ENCODE peak calls at places on chromosomes 7 and 10, in ten cellular contexts. U is omental fat pad, F is SK-N-SH, I is stomach, M is hepatocyte, H is uterus, X is kidney epithelial cell, R is colonic mucosa, G is AG09319, B is right lobe of liver. A is an unnamed sample.

GRCh38 chr10:121734517-121735137 is 136.4 kb upstream of the FGFR2 start:
- DNase-seq in B (no peak), I (no peak), G (no peak), U (no peak), H (no peak), R (no peak), M (peak; percentile 45), F (peak; percentile 70), X (no peak), A (no peak)

GRCh38 chr7:82443801-82444219 is 233 bp upstream of the CACNA2D1 start:
- DNase-seq in G (peak; percentile 83), B (peak; percentile 58), M (peak; percentile 81), F (peak; percentile 97), I (peak; percentile 64), H (peak; percentile 81), U (peak; percentile 29), X (peak; percentile 43), R (peak; percentile 56), A (peak; percentile 6)

GRCh38 chr7:156768698-156769472 is 124.1 kb downstream of the LMBR1 start:
- DNase-seq in G (no peak), X (no peak), B (no peak), M (peak; percentile 16), H (no peak), U (no peak), I (no peak), R (no peak), F (no peak), A (no peak)

GRCh38 chr7:43625977-43626376 is 43.1 kb downstream of the STK17A start:
- DNase-seq in U (no peak), B (no peak), G (no peak), I (no peak), X (no peak), H (no peak), F (no peak), R (no peak), M (no peak), A (no peak)

GRCh38 chr7:151795168-151795754 is 81.7 kb downstream of the PRKAG2 start:
- DNase-seq in R (no peak), U (no peak), G (no peak), I (no peak), B (peak; percentile 53), X (no peak), H (no peak), F (no peak), M (no peak), A (peak; percentile 19)

GRCh38 chr10:22624289-22624738 is 90.1 kb downstream of the PIP4K2A start:
- DNase-seq in B (no peak), I (no peak), U (no peak), F (no peak), H (no peak), X (peak; percentile 58), R (no peak), M (peak; percentile 21), G (peak; percentile 44), A (no peak)

GRCh38 chr10:73251683-73252444 is 580 bp downstream of the MRPS16 start:
- DNase-seq in G (no peak), B (no peak), I (no peak), U (no peak), H (no peak), M (peak; percentile 38), F (peak; percentile 37), X (no peak), R (peak; percentile 22), A (peak; percentile 11)

GRCh38 chr10:75444781-75445386 is 13.5 kb downstream of the LRMDA start:
- DNase-seq in H (no peak), R (no peak), G (no peak), I (no peak), F (no peak), U (no peak), X (no peak), M (no peak), B (no peak), A (no peak)

GRCh38 chr7:118327179-118327578 is 102.7 kb downstream of the ANKRD7 start:
- DNase-seq in B (no peak), M (peak; percentile 14), G (no peak), H (no peak), X (no peak), R (no peak), U (no peak), F (no peak), I (no peak), A (no peak)

GRCh38 chr7:155215576-155216325 is 81.9 kb upstream of the INSIG1 start:
- DNase-seq in M (no peak), X (no peak), U (no peak), G (no peak), F (peak; percentile 63), R (no peak), H (no peak), B (no peak), I (no peak), A (no peak)

GRCh38 chr7:11355571-11355970 is 381.9 kb downstream of the PHF14 start:
- DNase-seq in R (no peak), F (no peak), X (no peak), H (no peak), U (no peak), I (no peak), G (no peak), M (no peak), B (no peak), A (no peak)

GRCh38 chr7:123220396-123220795 is 20.6 kb upstream of the SLC13A1 start:
- DNase-seq in X (no peak), B (no peak), U (no peak), I (no peak), R (no peak), M (no peak), H (no peak), G (no peak), F (no peak), A (no peak)

GRCh38 chr7:17095951-17096350 is 202.5 kb upstream of the AHR start:
- DNase-seq in R (no peak), U (no peak), H (no peak), B (no peak), I (no peak), G (no peak), M (no peak), X (no peak), F (no peak), A (no peak)

GRCh38 chr7:150976529-150977381 is 1.4 kb downstream of the KCNH2 start:
- DNase-seq in I (no peak), M (no peak), B (no peak), R (no peak), U (no peak), G (no peak), F (peak; percentile 85), X (no peak), H (no peak), A (no peak)

GRCh38 chr10:103445767-103446567 is 6.2 kb downstream of the CALHM2 start:
- DNase-seq in B (no peak), R (peak; percentile 40), M (no peak), G (peak; percentile 69), I (no peak), H (peak; percentile 88), X (no peak), U (no peak), F (no peak), A (no peak)

GRCh38 chr7:39153647-39154046 is 175.9 kb downstream of the POU6F2 start:
- DNase-seq in G (no peak), X (no peak), B (no peak), H (no peak), U (no peak), M (no peak), I (no peak), R (no peak), F (peak; percentile 17), A (no peak)
- TF ChIP-seq CTCF in G (no peak), X (no peak), B (no peak), H (no peak), U (no peak), M (no peak), I (no peak), R (no peak), F (peak; percentile 28), A (no peak)

DNA sequence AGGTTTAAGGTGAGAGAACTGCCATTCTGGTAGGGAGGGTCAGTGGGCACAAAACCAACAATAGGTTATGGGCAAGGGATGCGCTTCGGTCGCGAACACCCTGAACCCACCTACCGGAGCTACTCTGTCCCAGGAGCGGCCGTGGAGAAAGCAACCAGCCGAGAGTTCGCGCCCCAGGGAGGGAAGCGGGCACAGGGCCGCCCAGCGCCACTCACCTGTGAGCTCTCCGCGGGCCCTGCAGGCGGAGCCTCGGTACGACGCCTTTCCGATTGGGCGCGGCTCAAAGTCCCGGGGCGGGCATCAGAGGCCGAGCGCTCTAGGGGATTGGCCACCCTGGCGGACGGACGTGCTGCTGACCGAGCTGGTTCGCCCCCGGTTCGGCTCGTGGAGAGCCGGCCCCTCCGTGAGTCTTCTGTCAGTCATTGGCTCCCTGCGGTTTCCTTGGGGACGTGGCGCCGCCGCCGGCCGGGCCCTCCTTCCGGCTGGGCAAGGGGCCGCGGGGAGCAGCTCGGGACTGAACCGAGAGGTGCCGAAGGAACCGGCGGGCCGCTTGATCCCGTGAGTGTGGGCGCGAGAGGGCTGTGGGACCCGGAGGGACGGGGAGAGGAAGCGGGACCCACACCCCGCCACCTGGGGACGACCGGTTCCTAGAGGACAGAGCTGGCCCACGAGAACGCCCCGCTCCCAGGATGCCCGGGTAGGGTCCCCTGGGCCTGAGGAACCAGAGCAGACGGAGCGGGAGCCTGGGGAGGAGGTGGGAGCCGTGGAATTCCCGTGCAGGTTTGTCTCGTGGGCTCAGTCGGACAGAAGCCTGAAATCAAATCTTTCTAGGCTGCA is at the start of gene ENTPD7:
- DNase-seq in F (peak; percentile 98), H (peak; percentile 92), I (peak; percentile 97), B (peak; percentile 98), X (peak; percentile 90), M (peak; percentile 98), R (peak; percentile 96), G (peak; percentile 85), U (peak; percentile 74), A (peak; percentile 97)
- TF ChIP-seq CTCF in F (no peak), H (peak; percentile 62), I (no peak), B (peak; percentile 48), X (peak; percentile 7), M (no peak), R (no peak), G (peak; percentile 7), U (no peak), A (no peak)

DNA sequence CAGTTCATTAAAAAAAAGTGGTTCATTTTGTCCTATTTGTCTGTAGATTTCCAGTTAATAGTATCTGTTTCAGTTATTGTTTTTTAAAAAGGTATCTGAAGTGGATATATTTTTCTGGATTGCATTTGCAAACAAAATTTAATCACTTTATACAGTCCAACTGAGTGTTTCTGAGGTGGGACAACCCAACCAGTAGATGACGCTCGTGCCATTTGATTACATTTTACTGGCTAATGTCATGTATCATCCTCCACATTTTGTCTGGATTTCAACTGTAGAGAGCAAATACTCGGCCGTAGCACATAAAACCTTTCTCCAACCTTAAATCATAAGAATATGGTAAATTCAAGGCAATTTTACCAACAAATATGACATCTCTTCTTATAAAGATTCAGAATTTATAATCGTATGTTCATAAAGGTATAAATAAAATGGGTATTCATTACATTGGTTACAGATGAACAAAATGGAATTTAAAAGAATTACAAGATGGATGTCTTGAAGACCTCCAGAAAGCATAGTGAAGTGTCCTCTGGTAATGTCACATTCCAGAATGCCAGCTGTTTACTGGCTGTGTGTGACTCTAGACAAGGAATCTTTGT is 789.0 kb downstream of the PHTF2 start:
- DNase-seq in G (no peak), B (no peak), I (no peak), X (no peak), R (no peak), M (no peak), U (no peak), H (no peak), F (peak; percentile 47), A (no peak)
- TF ChIP-seq CTCF in G (peak; percentile 18), B (no peak), I (no peak), X (no peak), R (no peak), M (peak; percentile 13), U (no peak), H (no peak), F (peak; percentile 97), A (peak; percentile 49)

GRCh38 chr7:568031-568680 is 48.5 kb upstream of the PDGFA start:
- DNase-seq in G (no peak), I (no peak), U (no peak), B (no peak), M (no peak), F (no peak), X (no peak), R (no peak), H (no peak), A (no peak)
- TF ChIP-seq CTCF in G (no peak), I (no peak), U (no peak), B (no peak), M (no peak), F (no peak), X (no peak), R (no peak), H (no peak), A (no peak)